ENCODE peak calls at places on chromosomes 13 and 19, in five cellular contexts. E is H1, Q is neuronal stem cell, F is trophoblast cell, W is H9. Z is an unnamed sample.

GRCh38 chr19:35224681-35225604 is 3.6 kb downstream of the FAM187B start:
- DNase-seq in E (no peak), Q (no peak), F (no peak), W (peak), Z (no peak)

GRCh38 chr19:15107056-15108010 is at the start of gene SYDE1:
- DNase-seq in E (no peak), Q (peak), F (peak), W (peak), Z (peak)

GRCh38 chr13:37869506-37869755 is 141 bp downstream of the TRPC4 start:
- DNase-seq in E (no peak), Q (peak), F (no peak), W (peak), Z (no peak)

GRCh38 chr19:33859016-33859415 is 62.3 kb downstream of the KCTD15 start:
- DNase-seq in E (no peak), Q (no peak), F (no peak), W (no peak), Z (no peak)

GRCh38 chr13:85982102-85982501 is 182.9 kb upstream of the SLITRK6 start:
- DNase-seq in E (no peak), Q (no peak), F (no peak), W (no peak), Z (no peak)

GRCh38 chr19:30722236-30722635 is 350.1 kb downstream of the ZNF536 start:
- DNase-seq in E (no peak), Q (no peak), F (no peak), W (no peak), Z (no peak)

GRCh38 chr19:10718205-10719196 is 622 bp downstream of the DNM2 start:
- DNase-seq in E (no peak), Q (no peak), F (peak), W (no peak), Z (peak)

GRCh38 chr19:52638601-52639000 is 446 bp upstream of the ZNF83 start:
- DNase-seq in E (no peak), Q (no peak), F (peak), W (no peak), Z (no peak)

GRCh38 chr19:38197937-38198704 is 25.9 kb downstream of the DPF1 start:
- DNase-seq in E (no peak), Q (no peak), F (no peak), W (peak), Z (no peak)

GRCh38 chr13:44058586-44059238 is 179.0 kb downstream of the LACC1 start:
- DNase-seq in E (no peak), Q (no peak), F (no peak), W (no peak), Z (no peak)

GRCh38 chr13:35741657-35742056 is 265.2 kb upstream of the MAB21L1 start:
- DNase-seq in E (no peak), Q (no peak), F (no peak), W (no peak), Z (no peak)

GRCh38 chr19:4971424-4971793 is 2.5 kb downstream of the KDM4B start:
- DNase-seq in E (no peak), Q (no peak), F (peak), W (peak), Z (peak)

GRCh38 chr13:23621316-23621645 is 51.1 kb downstream of the TNFRSF19 start:
- DNase-seq in E (no peak), Q (no peak), F (peak), W (no peak), Z (peak)

GRCh38 chr19:15293751-15294505 is 38.4 kb downstream of the BRD4 start:
- DNase-seq in E (no peak), Q (no peak), F (no peak), W (no peak), Z (peak)

GRCh38 chr19:3346677-3347353 is 19.6 kb upstream of the NFIC start:
- DNase-seq in E (no peak), Q (no peak), F (no peak), W (no peak), Z (no peak)

GRCh38 chr19:56538761-56539263 is at the start of gene ZFP28:
- DNase-seq in E (no peak), Q (no peak), F (peak), W (peak), Z (no peak)

GRCh38 chr13:43054803-43055802 is 31.7 kb downstream of the DNAJC15 start:
- DNase-seq in E (no peak), Q (peak), F (no peak), W (peak), Z (peak)

GRCh38 chr19:46614114-46614701 is 10.7 kb downstream of the PTGIR start:
- DNase-seq in E (peak), Q (peak), F (peak), W (peak), Z (peak)

GRCh38 chr13:26061947-26062346 is 10.1 kb upstream of the SHISA2 start:
- DNase-seq in E (no peak), Q (no peak), F (no peak), W (no peak), Z (peak)

GRCh38 chr13:114282143-114282685 is 813 bp downstream of the UPF3A start:
- DNase-seq in E (no peak), Q (peak), F (peak), W (peak), Z (peak)

GRCh38 chr13:102555914-102556553 is 40.8 kb upstream of the TPP2 start:
- DNase-seq in E (no peak), Q (peak), F (no peak), W (no peak), Z (peak)

GRCh38 chr13:39776439-39776838 is 121.0 kb downstream of the COG6 start:
- DNase-seq in E (no peak), Q (no peak), F (peak), W (no peak), Z (peak)

GRCh38 chr19:38148337-38148736 is 75.7 kb downstream of the DPF1 start:
- DNase-seq in E (no peak), Q (no peak), F (no peak), W (no peak), Z (no peak)

GRCh38 chr13:114010401-114011101 is 36.7 kb upstream of the C13orf46 start:
- DNase-seq in E (no peak), Q (no peak), F (no peak), W (no peak), Z (no peak)

GRCh38 chr13:37069597-37070103 is 10.2 kb upstream of the SUPT20H start:
- DNase-seq in E (no peak), Q (no peak), F (no peak), W (no peak), Z (no peak)

GRCh38 chr19:32924200-32924599 is 47.6 kb downstream of the CEP89 start:
- DNase-seq in E (no peak), Q (no peak), F (no peak), W (no peak), Z (peak)

GRCh38 chr13:42969558-42970172 is 22.4 kb downstream of the EPSTI1 start:
- DNase-seq in E (no peak), Q (peak), F (peak), W (peak), Z (peak)

GRCh38 chr13:28492527-28493367 is 2.2 kb downstream of the FLT1 start:
- DNase-seq in E (no peak), Q (peak), F (peak), W (no peak), Z (peak)

GRCh38 chr19:1018393-1018792 is 2.5 kb downstream of the TMEM259 start:
- DNase-seq in E (no peak), Q (no peak), F (no peak), W (no peak), Z (no peak)

GRCh38 chr19:1018932-1019615 is 1.8 kb downstream of the TMEM259 start:
- DNase-seq in E (no peak), Q (no peak), F (no peak), W (no peak), Z (no peak)

GRCh38 chr19:1020868-1021425 is at the start of gene TMEM259:
- DNase-seq in E (peak), Q (peak), F (peak), W (peak), Z (peak)

GRCh38 chr19:1019980-1020867 is 699 bp downstream of the TMEM259 start:
- DNase-seq in E (no peak), Q (no peak), F (no peak), W (no peak), Z (no peak)

DNA sequence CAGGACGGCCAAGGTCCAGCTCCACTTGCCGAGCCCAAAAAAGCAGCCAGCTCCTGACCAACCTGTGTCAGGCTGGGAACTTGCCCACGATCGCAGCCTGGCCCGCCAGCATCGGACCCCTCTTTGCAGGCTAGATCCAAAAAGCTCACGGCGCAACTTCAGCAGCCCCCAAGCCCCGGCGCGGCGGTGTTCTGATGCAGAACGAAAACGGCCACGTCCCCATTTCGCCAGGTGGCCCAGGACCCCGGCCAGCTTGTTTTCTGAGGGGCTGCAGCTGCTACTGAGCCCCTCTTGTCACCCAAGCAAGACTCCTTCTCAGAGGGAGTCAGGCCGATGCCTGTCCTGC is 1.3 kb downstream of the TMEM259 start:
- DNase-seq in E (no peak), Q (no peak), F (no peak), W (no peak), Z (no peak)
- H2BK12ac ChIP-seq in E (no peak), Q (no peak), F (no peak), W (no peak), Z (no peak)

GRCh38 chr13:31731923-31732322 is 7.4 kb upstream of the RXFP2 start:
- DNase-seq in E (no peak), Q (no peak), F (no peak), W (no peak), Z (peak)
- H2AK5ac ChIP-seq in E (no peak), Q (no peak), F (no peak), W (no peak), Z (no peak)

GRCh38 chr19:18284710-18285430 is 3.4 kb upstream of the JUND start:
- DNase-seq in E (no peak), Q (no peak), F (no peak), W (no peak), Z (no peak)

GRCh38 chr19:18281082-18282020 is at the start of gene JUND:
- DNase-seq in E (peak), Q (peak), F (peak), W (peak), Z (peak)

GRCh38 chr19:18283338-18283737 is 1.9 kb upstream of the JUND start:
- DNase-seq in E (no peak), Q (no peak), F (no peak), W (no peak), Z (no peak)

GRCh38 chr19:18282021-18282787 is 782 bp upstream of the JUND start:
- DNase-seq in E (no peak), Q (no peak), F (no peak), W (no peak), Z (no peak)

DNA sequence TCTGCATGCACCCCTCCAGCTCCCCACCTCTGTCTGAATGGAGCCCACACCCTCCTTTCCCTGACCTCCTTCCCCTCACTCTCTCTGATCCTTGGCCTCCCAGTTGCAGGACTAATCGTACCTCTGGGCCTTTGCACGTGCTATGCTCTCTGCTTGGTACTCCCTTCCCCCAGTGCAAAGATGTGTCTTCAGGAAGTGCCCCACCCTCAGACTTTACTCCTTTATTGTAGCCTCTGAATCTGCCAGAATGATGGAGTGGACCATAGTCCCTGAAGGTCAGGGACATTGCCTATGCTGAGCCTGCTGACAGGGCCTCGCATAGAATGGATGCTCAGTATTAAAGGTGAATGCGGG is 1.3 kb upstream of the JUND start:
- DNase-seq in E (no peak), Q (no peak), F (no peak), W (no peak), Z (no peak)
- H2BK12ac ChIP-seq in E (peak), Q (no peak), F (peak), W (peak), Z (peak)

GRCh38 chr13:105442040-105442439 is 1093.4 kb downstream of the EFNB2 start:
- DNase-seq in E (no peak), Q (no peak), F (no peak), W (no peak), Z (no peak)
- H2AK5ac ChIP-seq in E (no peak), Q (no peak), F (no peak), W (no peak), Z (no peak)

DNA sequence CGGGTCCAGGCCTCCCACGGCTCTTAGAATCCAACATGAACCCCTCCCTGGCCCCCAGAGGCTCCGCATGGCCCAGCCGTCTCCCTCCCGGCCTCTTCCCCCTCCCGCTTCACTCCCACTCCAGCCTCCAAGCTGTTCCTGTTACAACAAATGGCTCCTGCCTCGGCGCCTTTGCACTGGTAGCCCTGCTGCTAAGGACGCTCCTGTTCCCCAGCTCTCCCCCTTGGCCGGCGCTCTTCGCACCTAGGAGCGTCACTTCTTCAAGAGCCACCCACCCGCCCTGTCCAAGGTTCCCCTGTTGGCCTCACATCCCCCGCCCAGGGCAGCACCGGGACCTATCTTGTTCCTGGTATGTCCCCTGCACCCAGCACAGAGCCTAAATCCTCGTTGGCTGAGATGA is 9.4 kb downstream of the CCDC124 start:
- DNase-seq in E (no peak), Q (no peak), F (no peak), W (peak), Z (no peak)
- H2BK12ac ChIP-seq in E (no peak), Q (no peak), F (no peak), W (no peak), Z (no peak)

DNA sequence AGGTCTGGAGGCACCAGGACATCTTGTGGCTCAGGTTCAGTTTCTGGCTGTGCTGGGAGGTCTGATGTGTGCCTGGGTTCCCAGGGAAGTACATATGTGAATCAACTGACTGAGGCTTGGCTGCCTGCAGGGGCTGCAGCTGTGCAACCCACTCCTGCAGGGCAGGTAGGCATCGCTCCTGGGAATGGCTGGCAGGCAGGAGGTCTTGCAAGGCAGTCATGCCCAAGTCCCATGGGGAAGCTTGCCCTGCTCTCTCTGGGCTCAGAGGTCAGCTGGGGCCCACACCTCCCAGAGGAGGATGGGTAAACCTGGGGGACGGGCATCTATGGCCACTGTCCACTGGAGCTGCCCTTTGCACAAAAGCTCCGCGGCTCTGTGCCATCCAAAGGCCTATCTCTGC is 1141.8 kb downstream of the SLITRK1 start:
- DNase-seq in E (no peak), Q (no peak), F (no peak), W (no peak), Z (no peak)
- H2AK5ac ChIP-seq in E (no peak), Q (peak), F (no peak), W (no peak), Z (no peak)